ENCODE peak calls at places on chromosome 11, in four cellular contexts. One of them, this sample, is unnamed.

GRCh38 chr11:8068605-8069221 is 12.3 kb upstream of the TUB start:
- DNase-seq in brain microvascular endothelial cell: peak
- DNase-seq in A673: peak
- DNase-seq in transverse colon: peak
- DNase-seq in this sample: peak

GRCh38 chr11:10680956-10681487 is 12.5 kb downstream of the IRAG1 start:
- DNase-seq in brain microvascular endothelial cell: no peak
- DNase-seq in A673: no peak
- DNase-seq in transverse colon: no peak
- DNase-seq in this sample: no peak

GRCh38 chr11:96145163-96145585 is 197.8 kb downstream of the MAML2 start:
- DNase-seq in brain microvascular endothelial cell: no peak
- DNase-seq in A673: peak
- DNase-seq in transverse colon: no peak
- DNase-seq in this sample: no peak

GRCh38 chr11:7511405-7511804 is 2.4 kb upstream of the PPFIBP2 start:
- DNase-seq in brain microvascular endothelial cell: no peak
- DNase-seq in A673: no peak
- DNase-seq in transverse colon: peak
- DNase-seq in this sample: no peak

GRCh38 chr11:2470495-2470894 is 25.7 kb downstream of the KCNQ1 start:
- DNase-seq in brain microvascular endothelial cell: no peak
- DNase-seq in A673: no peak
- DNase-seq in transverse colon: no peak
- DNase-seq in this sample: no peak

GRCh38 chr11:64667154-64667745 is 55.7 kb downstream of the NRXN2 start:
- DNase-seq in brain microvascular endothelial cell: no peak
- DNase-seq in A673: no peak
- DNase-seq in transverse colon: no peak
- DNase-seq in this sample: no peak

GRCh38 chr11:72140661-72141060 is 5.1 kb downstream of the FOLR3 start:
- DNase-seq in brain microvascular endothelial cell: no peak
- DNase-seq in A673: no peak
- DNase-seq in transverse colon: no peak
- DNase-seq in this sample: no peak

GRCh38 chr11:118897721-118898310 is 14.1 kb downstream of the CXCR5 start:
- DNase-seq in brain microvascular endothelial cell: no peak
- DNase-seq in A673: no peak
- DNase-seq in transverse colon: peak
- DNase-seq in this sample: no peak

GRCh38 chr11:66388746-66389386 is 17.3 kb upstream of the SLC29A2 start:
- DNase-seq in brain microvascular endothelial cell: peak
- DNase-seq in A673: peak
- DNase-seq in transverse colon: peak
- DNase-seq in this sample: peak

GRCh38 chr11:87967459-87967858 is 207.8 kb downstream of the RAB38 start:
- DNase-seq in brain microvascular endothelial cell: no peak
- DNase-seq in A673: no peak
- DNase-seq in transverse colon: no peak
- DNase-seq in this sample: no peak

GRCh38 chr11:10158461-10158860 is 135.6 kb downstream of the SBF2 start:
- DNase-seq in brain microvascular endothelial cell: no peak
- DNase-seq in A673: no peak
- DNase-seq in transverse colon: no peak
- DNase-seq in this sample: no peak

GRCh38 chr11:67404515-67405195 is 772 bp downstream of the TBC1D10C start:
- DNase-seq in brain microvascular endothelial cell: no peak
- DNase-seq in A673: no peak
- DNase-seq in transverse colon: no peak
- DNase-seq in this sample: no peak

GRCh38 chr11:73866095-73866579 is 10.5 kb downstream of the COA4 start:
- DNase-seq in brain microvascular endothelial cell: no peak
- DNase-seq in A673: no peak
- DNase-seq in transverse colon: no peak
- DNase-seq in this sample: no peak

GRCh38 chr11:46639197-46639839 is 22.0 kb downstream of the ATG13 start:
- DNase-seq in brain microvascular endothelial cell: no peak
- DNase-seq in A673: peak
- DNase-seq in transverse colon: no peak
- DNase-seq in this sample: no peak

GRCh38 chr11:95641506-95641905 is 148.1 kb downstream of the FAM76B start:
- DNase-seq in brain microvascular endothelial cell: no peak
- DNase-seq in A673: no peak
- DNase-seq in transverse colon: no peak
- DNase-seq in this sample: no peak

GRCh38 chr11:14041040-14041439 is 78.5 kb downstream of the SPON1 start:
- DNase-seq in brain microvascular endothelial cell: no peak
- DNase-seq in A673: no peak
- DNase-seq in transverse colon: no peak
- DNase-seq in this sample: peak

GRCh38 chr11:59173964-59174663 is 2.2 kb downstream of the DTX4 start:
- DNase-seq in brain microvascular endothelial cell: no peak
- DNase-seq in A673: peak
- DNase-seq in transverse colon: peak
- DNase-seq in this sample: peak

GRCh38 chr11:36008576-36008975 is 64.7 kb downstream of the LDLRAD3 start:
- DNase-seq in brain microvascular endothelial cell: no peak
- DNase-seq in A673: no peak
- DNase-seq in transverse colon: no peak
- DNase-seq in this sample: no peak

GRCh38 chr11:43925063-43925931 is 17.1 kb upstream of the C11orf96 start:
- DNase-seq in brain microvascular endothelial cell: no peak
- DNase-seq in A673: no peak
- DNase-seq in transverse colon: no peak
- DNase-seq in this sample: no peak
- H3K27ac ChIP-seq in brain microvascular endothelial cell: no peak
- H3K27ac ChIP-seq in A673: no peak
- H3K27ac ChIP-seq in transverse colon: peak
- H3K27ac ChIP-seq in this sample: no peak

GRCh38 chr11:9120659-9121350 is 29.4 kb upstream of the SCUBE2 start:
- DNase-seq in brain microvascular endothelial cell: no peak
- DNase-seq in A673: no peak
- DNase-seq in transverse colon: no peak
- DNase-seq in this sample: no peak
- TF ChIP-seq CTCF in brain microvascular endothelial cell: peak
- TF ChIP-seq CTCF in A673: peak
- TF ChIP-seq CTCF in transverse colon: no peak
- TF ChIP-seq CTCF in this sample: no peak

DNA sequence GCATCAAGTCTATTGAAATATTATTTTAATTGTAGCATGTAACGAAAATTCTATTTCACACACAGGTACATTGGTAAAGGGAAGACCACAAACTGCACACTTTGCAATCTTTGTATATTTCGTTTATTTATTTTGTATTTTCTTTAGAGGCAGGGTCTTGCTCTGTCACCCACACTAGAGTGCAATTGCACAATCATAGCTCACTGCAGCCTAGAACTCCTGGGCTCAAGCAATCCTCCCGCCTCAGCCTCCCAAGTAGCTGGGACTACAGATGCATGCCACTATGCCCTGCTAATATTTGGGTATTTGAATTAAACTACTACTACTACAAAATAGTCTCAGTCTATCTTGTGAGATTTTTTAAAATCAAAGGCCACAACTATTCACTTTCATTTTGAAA is 42.7 kb downstream of the GAB2 start:
- DNase-seq in brain microvascular endothelial cell: no peak
- DNase-seq in A673: no peak
- DNase-seq in transverse colon: no peak
- DNase-seq in this sample: no peak
- H3K27ac ChIP-seq in brain microvascular endothelial cell: no peak
- H3K27ac ChIP-seq in A673: no peak
- H3K27ac ChIP-seq in transverse colon: no peak
- H3K27ac ChIP-seq in this sample: no peak

DNA sequence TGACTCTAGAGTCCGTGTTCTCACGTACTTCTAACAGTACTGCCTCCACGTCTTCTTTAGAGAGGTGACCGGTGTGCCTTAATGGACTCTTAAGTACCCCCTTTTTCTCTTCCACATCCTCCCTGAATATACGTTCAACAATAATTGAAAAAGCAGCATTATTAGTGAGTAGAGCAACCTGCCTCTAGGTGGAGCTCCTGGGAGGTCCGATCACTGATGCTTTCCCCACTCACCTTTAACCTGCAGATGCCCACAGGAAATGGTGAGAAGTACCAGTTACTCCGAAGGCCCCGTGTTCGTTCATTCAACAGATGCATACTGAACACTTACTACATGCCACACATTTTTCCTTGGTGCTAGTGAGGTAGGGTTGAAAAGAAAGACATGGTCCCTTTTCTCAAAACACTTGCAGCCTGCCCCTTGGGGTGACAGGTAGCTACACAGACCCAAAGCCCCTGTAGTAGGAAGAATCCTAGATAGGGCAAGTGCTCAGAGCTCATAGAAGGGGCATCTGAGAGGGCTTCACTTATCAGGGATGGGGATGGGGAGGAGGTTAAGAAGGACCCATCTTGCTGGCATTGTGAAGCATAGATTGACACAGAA is 72.7 kb downstream of the FEZ1 start:
- DNase-seq in brain microvascular endothelial cell: no peak
- DNase-seq in A673: no peak
- DNase-seq in transverse colon: no peak
- DNase-seq in this sample: no peak
- TF ChIP-seq CTCF in brain microvascular endothelial cell: peak
- TF ChIP-seq CTCF in A673: peak
- TF ChIP-seq CTCF in transverse colon: no peak
- TF ChIP-seq CTCF in this sample: peak

GRCh38 chr11:45022294-45023064 is 71.8 kb upstream of the TP53I11 start:
- DNase-seq in brain microvascular endothelial cell: no peak
- DNase-seq in A673: no peak
- DNase-seq in transverse colon: no peak
- DNase-seq in this sample: no peak
- H3K27ac ChIP-seq in brain microvascular endothelial cell: no peak
- H3K27ac ChIP-seq in A673: no peak
- H3K27ac ChIP-seq in transverse colon: no peak
- H3K27ac ChIP-seq in this sample: peak

DNA sequence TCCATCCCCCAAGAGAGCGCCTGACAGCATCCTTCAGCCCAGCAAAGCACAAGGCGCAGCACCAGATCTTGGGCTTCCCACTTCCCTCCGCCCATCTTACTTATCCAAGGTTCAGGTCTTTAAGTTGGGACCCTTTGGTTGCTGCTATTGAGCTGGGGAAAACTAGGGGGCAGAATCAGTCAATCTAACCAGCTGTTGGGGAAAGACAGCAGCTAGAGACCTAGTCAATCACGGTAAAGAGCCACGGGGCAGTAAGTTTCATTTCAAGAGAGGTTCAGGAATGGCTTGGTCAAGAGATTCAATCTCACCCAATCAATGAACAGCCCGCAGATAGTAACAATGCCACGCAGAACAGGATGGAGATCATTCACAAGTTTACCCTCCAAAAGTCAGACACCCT is 1.7 kb downstream of the ABTB2 start:
- DNase-seq in brain microvascular endothelial cell: no peak
- DNase-seq in A673: peak
- DNase-seq in transverse colon: no peak
- DNase-seq in this sample: no peak
- TF ChIP-seq CTCF in brain microvascular endothelial cell: peak
- TF ChIP-seq CTCF in A673: peak
- TF ChIP-seq CTCF in transverse colon: no peak
- TF ChIP-seq CTCF in this sample: no peak

GRCh38 chr11:122173074-122173450 is 57.0 kb upstream of the BLID start:
- DNase-seq in brain microvascular endothelial cell: no peak
- DNase-seq in A673: no peak
- DNase-seq in transverse colon: no peak
- DNase-seq in this sample: no peak
- H3K27ac ChIP-seq in brain microvascular endothelial cell: peak
- H3K27ac ChIP-seq in A673: no peak
- H3K27ac ChIP-seq in transverse colon: no peak
- H3K27ac ChIP-seq in this sample: no peak